ENCODE peak calls at places on chromosome 14, in nine cellular contexts. K, R, Y, H, X, B, D, O and M are unnamed samples.

GRCh38 chr14:33812181-33812580 is 138.7 kb downstream of the EGLN3 start:
- DNase-seq in K (no peak), R (no peak), Y (no peak), H (no peak), X (no peak), B (no peak), D (no peak), O (no peak), M (no peak)

GRCh38 chr14:34665785-34666425 is 36.0 kb upstream of the SNX6 start:
- DNase-seq in K (peak), R (no peak), Y (peak), H (peak), X (no peak), B (peak), D (no peak), O (peak), M (peak)

GRCh38 chr14:20454359-20454644 is 310 bp downstream of the OSGEP start:
- DNase-seq in K (no peak), R (peak), Y (no peak), H (no peak), X (no peak), B (no peak), D (no peak), O (no peak), M (no peak)

GRCh38 chr14:53495846-53496343 is 342.8 kb upstream of the DDHD1 start:
- DNase-seq in K (no peak), R (no peak), Y (no peak), H (no peak), X (no peak), B (no peak), D (no peak), O (no peak), M (no peak)

GRCh38 chr14:83842536-83842935 is 1687.4 kb upstream of the FLRT2 start:
- DNase-seq in K (no peak), R (no peak), Y (peak), H (no peak), X (no peak), B (no peak), D (no peak), O (no peak), M (no peak)

GRCh38 chr14:96156804-96157760 is 47.6 kb upstream of the BDKRB2 start:
- DNase-seq in K (no peak), R (no peak), Y (no peak), H (no peak), X (no peak), B (no peak), D (peak), O (no peak), M (no peak)

GRCh38 chr14:95482967-95483842 is 33.2 kb downstream of the SYNE3 start:
- DNase-seq in K (peak), R (no peak), Y (no peak), H (peak), X (no peak), B (peak), D (no peak), O (peak), M (peak)

GRCh38 chr14:22887260-22887989 is 4.4 kb downstream of the REM2 start:
- DNase-seq in K (no peak), R (peak), Y (peak), H (peak), X (peak), B (no peak), D (peak), O (peak), M (peak)

GRCh38 chr14:79613625-79614024 is 597.7 kb downstream of the DIO2 start:
- DNase-seq in K (no peak), R (no peak), Y (no peak), H (no peak), X (no peak), B (no peak), D (no peak), O (no peak), M (no peak)

DNA sequence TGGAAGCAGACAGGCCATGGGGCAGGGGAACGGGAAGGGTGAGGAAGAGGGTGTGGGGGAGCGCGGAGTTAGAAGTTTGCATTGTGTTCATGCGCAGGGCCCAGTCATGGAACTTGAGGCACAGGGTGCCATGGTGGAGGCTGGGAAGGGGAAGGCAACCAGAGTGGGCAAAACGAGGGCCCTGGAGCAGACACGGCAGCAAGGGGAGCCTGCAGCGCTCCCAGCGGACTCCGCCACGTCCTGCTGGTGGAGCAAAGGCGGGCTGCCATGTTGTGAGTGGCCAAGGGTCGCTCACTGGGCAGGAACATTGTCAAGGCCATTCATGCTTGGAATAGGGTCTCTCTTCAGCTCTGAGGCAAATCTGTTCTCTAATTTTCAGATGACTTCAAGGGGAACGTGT is 20.5 kb downstream of the DEGS2 start:
- DNase-seq in K (no peak), R (no peak), Y (no peak), H (no peak), X (no peak), B (no peak), D (no peak), O (no peak), M (no peak)
- H3K4me3 ChIP-seq in K (no peak), R (no peak), Y (no peak), H (no peak), X (no peak), B (no peak), D (no peak), O (no peak), M (no peak)

GRCh38 chr14:92325835-92326234 is 2.9 kb downstream of the SLC24A4 start:
- DNase-seq in K (no peak), R (no peak), Y (no peak), H (no peak), X (no peak), B (no peak), D (no peak), O (no peak), M (no peak)
- TF ChIP-seq CTCF in K (peak), R (peak), Y (no peak), H (no peak), X (peak), B (peak), D (no peak), O (no peak), M (no peak)

GRCh38 chr14:60485057-60485599 is 735 bp downstream of the C14orf39 start:
- DNase-seq in K (no peak), R (no peak), Y (peak), H (no peak), X (peak), B (no peak), D (no peak), O (no peak), M (no peak)
- H3K4me3 ChIP-seq in K (no peak), R (peak), Y (peak), H (no peak), X (peak), B (peak), D (peak), O (no peak), M (peak)

GRCh38 chr14:68718033-68718725 is 74.7 kb downstream of the ZFP36L1 start:
- DNase-seq in K (no peak), R (no peak), Y (no peak), H (no peak), X (peak), B (no peak), D (no peak), O (peak), M (no peak)

GRCh38 chr14:68712703-68713370 is 80.0 kb downstream of the ZFP36L1 start:
- DNase-seq in K (no peak), R (no peak), Y (no peak), H (no peak), X (no peak), B (no peak), D (no peak), O (no peak), M (no peak)

GRCh38 chr14:68713782-68714181 is 79.1 kb downstream of the ZFP36L1 start:
- DNase-seq in K (no peak), R (no peak), Y (no peak), H (no peak), X (no peak), B (no peak), D (no peak), O (no peak), M (no peak)

GRCh38 chr14:68716698-68717097 is 76.2 kb downstream of the ZFP36L1 start:
- DNase-seq in K (no peak), R (no peak), Y (no peak), H (no peak), X (peak), B (no peak), D (no peak), O (no peak), M (no peak)

GRCh38 chr14:68715032-68715924 is 77.6 kb downstream of the ZFP36L1 start:
- DNase-seq in K (no peak), R (no peak), Y (no peak), H (no peak), X (no peak), B (no peak), D (no peak), O (peak), M (no peak)
- TF ChIP-seq CTCF in K (no peak), R (no peak), Y (peak), H (no peak), X (peak), B (no peak), D (peak), O (no peak), M (no peak)

GRCh38 chr14:64542839-64543207 is 2.3 kb downstream of the HSPA2 start:
- DNase-seq in K (no peak), R (no peak), Y (no peak), H (no peak), X (no peak), B (no peak), D (no peak), O (no peak), M (no peak)
- H3K4me3 ChIP-seq in K (peak), R (peak), Y (peak), H (peak), X (peak), B (peak), D (no peak), O (no peak), M (peak)

DNA sequence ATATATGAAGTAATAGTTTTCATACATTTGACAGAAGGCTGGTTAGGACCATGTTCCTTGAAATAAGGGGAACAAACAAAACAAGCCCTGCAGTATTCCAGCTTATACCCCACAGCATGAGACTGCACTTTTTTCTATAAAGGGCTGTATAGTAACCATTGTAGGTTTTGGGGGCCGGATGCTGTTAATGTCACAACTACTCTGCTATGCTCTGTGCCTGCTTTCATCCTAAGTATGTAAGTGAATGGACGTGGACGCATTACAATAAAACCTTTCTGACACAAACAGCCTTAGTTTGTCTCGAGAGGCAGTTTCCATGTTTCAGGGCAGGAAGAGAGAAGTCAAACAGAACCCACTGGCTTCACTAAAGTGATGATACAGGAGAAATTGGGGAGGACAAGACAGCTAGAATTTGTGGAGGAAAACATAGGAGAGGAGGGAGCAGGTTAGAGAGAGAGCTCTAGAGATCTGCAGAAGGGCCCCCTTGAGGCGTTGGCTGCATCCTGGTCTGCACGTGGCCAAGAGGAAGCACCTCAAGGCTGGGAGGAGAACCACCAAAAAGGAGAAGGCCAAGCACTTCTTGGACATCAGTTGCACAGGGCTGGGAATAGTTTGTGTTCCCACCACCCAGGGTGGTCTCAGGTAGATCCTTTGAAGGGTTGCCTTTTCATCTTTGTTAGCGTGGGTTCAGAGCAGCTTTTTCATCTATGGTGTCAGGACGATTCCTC is 63.7 kb downstream of the TRAF3 start:
- DNase-seq in K (no peak), R (no peak), Y (no peak), H (no peak), X (peak), B (no peak), D (no peak), O (no peak), M (no peak)
- TF ChIP-seq CTCF in K (no peak), R (no peak), Y (no peak), H (no peak), X (no peak), B (no peak), D (no peak), O (no peak), M (no peak)

DNA sequence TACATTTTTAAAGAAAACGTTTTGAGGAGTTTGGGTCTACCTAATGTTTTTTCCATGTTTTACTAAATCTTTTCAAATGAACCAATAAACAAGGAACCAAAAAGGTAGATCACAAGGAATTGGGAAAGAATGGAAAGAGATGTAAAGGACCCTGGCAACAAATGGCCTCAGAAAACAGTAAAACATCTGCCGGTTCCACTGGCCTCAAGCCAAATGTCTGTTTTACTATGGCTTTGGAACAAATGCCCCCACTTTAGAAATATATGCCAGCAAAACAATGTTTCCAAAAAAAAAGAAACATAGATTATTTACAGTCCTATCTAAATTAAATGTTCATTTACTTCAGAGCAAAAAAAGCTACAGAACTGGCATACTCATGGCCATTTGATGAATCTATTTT is 3.0 kb downstream of the TRMT5 start:
- DNase-seq in K (no peak), R (no peak), Y (no peak), H (no peak), X (no peak), B (no peak), D (peak), O (peak), M (no peak)
- H3K4me3 ChIP-seq in K (no peak), R (no peak), Y (no peak), H (no peak), X (no peak), B (no peak), D (no peak), O (no peak), M (no peak)

DNA sequence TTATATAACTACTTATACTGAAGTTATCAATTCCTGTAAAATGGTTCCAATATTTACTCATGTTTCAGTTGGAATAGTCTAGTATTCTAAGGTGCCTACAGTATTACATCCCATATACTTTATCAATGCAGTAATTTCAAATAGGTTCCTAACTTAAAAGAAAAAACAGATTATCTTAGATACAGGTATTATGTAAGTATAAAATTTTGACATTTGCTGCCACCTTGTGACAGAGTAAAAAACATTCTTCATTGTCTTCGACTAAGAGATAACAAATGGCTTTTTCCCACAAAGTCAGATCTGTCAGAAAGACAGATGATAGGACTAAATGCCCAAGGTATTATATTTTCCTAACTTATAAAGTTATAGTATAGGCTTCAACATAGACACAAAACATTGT is 78.7 kb downstream of the TXNDC16 start:
- DNase-seq in K (peak), R (no peak), Y (peak), H (peak), X (peak), B (no peak), D (peak), O (peak), M (peak)
- TF ChIP-seq CTCF in K (peak), R (peak), Y (peak), H (no peak), X (no peak), B (peak), D (peak), O (peak), M (no peak)

GRCh38 chr14:75428230-75429104 is 645 bp downstream of the JDP2 start:
- DNase-seq in K (no peak), R (no peak), Y (no peak), H (no peak), X (peak), B (no peak), D (peak), O (peak), M (no peak)

GRCh38 chr14:75430526-75430925 is 2.7 kb downstream of the JDP2 start:
- DNase-seq in K (no peak), R (no peak), Y (no peak), H (peak), X (no peak), B (no peak), D (no peak), O (no peak), M (peak)

GRCh38 chr14:75429562-75429961 is 1.7 kb downstream of the JDP2 start:
- DNase-seq in K (no peak), R (no peak), Y (no peak), H (no peak), X (no peak), B (no peak), D (no peak), O (no peak), M (no peak)

GRCh38 chr14:75431011-75431410 is 3.2 kb downstream of the JDP2 start:
- DNase-seq in K (no peak), R (no peak), Y (no peak), H (no peak), X (no peak), B (no peak), D (no peak), O (no peak), M (no peak)

DNA sequence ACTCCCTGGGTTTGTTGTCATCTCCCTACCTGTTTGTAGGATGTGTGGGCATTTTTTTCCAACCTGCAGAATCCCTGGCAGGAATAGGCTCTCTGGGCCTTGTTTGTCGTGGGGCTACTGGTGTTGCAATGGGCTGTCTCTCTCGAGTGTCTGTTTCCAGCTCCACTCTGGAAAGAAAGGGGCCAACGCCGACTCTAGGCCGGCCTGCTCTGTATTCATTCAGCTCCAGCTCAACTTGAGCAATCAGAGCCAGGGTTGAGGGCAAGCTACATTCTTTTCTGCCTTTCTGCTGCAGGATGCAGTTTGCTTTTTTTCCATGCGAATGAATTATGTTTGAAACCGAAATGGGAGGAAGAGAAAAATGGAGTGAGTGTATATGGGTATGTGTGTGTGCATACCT is 2.3 kb downstream of the JDP2 start:
- DNase-seq in K (no peak), R (no peak), Y (no peak), H (peak), X (no peak), B (no peak), D (no peak), O (peak), M (no peak)
- H3K4me3 ChIP-seq in K (peak), R (no peak), Y (no peak), H (peak), X (peak), B (peak), D (no peak), O (peak), M (peak)

DNA sequence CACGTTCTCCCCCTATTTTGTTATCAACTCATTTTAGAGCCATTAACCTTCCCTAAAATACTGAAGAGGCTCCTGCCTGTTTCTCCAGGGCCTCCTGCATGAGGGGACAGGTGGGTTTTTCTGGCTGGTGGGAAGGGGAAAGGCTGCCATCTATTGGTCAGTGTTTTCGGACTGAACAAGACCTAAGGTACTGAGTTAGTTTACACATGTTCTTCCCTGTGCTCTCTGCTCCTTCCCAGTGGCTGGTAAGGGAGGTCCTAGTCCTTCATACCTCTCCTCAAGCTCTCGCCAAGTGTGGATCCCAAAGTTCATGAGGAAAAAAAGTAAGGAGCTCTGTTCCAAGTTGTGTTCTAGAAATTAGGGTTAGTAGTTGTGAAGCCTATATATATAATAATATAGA is 357.5 kb downstream of the FSCB start:
- DNase-seq in K (no peak), R (no peak), Y (peak), H (peak), X (peak), B (no peak), D (peak), O (peak), M (no peak)
- TF ChIP-seq CTCF in K (peak), R (peak), Y (peak), H (peak), X (peak), B (peak), D (peak), O (peak), M (peak)